ENCODE peak calls at places on chromosomes 4 and X, in ten cellular contexts. One of them, this sample, is unnamed.

GRCh38 chr4:7876096-7876993 is 63.3 kb downstream of the AFAP1 start:
- DNase-seq in HepG2: peak
- DNase-seq in prostate gland: no peak
- DNase-seq in tibial nerve: no peak
- DNase-seq in mammary epithelial cell: peak
- DNase-seq in pancreas: no peak
- DNase-seq in spleen: no peak
- DNase-seq in HFF-Myc: no peak
- DNase-seq in SK-N-SH: peak
- DNase-seq in fibroblast of lung: peak
- DNase-seq in this sample: peak

GRCh38 chr4:146029147-146029546 is 90.5 kb upstream of the ZNF827 start:
- DNase-seq in HepG2: no peak
- DNase-seq in prostate gland: no peak
- DNase-seq in tibial nerve: no peak
- DNase-seq in mammary epithelial cell: peak
- DNase-seq in pancreas: no peak
- DNase-seq in spleen: no peak
- DNase-seq in HFF-Myc: no peak
- DNase-seq in SK-N-SH: no peak
- DNase-seq in fibroblast of lung: no peak
- DNase-seq in this sample: peak

GRCh38 chr4:71814433-71814832 is 30.6 kb upstream of the GC start:
- DNase-seq in HepG2: no peak
- DNase-seq in prostate gland: no peak
- DNase-seq in tibial nerve: no peak
- DNase-seq in mammary epithelial cell: no peak
- DNase-seq in pancreas: no peak
- DNase-seq in spleen: no peak
- DNase-seq in HFF-Myc: no peak
- DNase-seq in SK-N-SH: no peak
- DNase-seq in fibroblast of lung: no peak
- DNase-seq in this sample: no peak

GRCh38 chr4:25654971-25655963 is at the start of gene SLC34A2:
- DNase-seq in HepG2: peak
- DNase-seq in prostate gland: peak
- DNase-seq in tibial nerve: no peak
- DNase-seq in mammary epithelial cell: no peak
- DNase-seq in pancreas: no peak
- DNase-seq in spleen: peak
- DNase-seq in HFF-Myc: no peak
- DNase-seq in SK-N-SH: peak
- DNase-seq in fibroblast of lung: no peak
- DNase-seq in this sample: no peak

GRCh38 chr4:141132689-141133145 is 552 bp downstream of the RNF150 start:
- DNase-seq in HepG2: no peak
- DNase-seq in prostate gland: peak
- DNase-seq in tibial nerve: no peak
- DNase-seq in mammary epithelial cell: no peak
- DNase-seq in pancreas: peak
- DNase-seq in spleen: peak
- DNase-seq in HFF-Myc: no peak
- DNase-seq in SK-N-SH: peak
- DNase-seq in fibroblast of lung: peak
- DNase-seq in this sample: no peak

GRCh38 chr4:53307819-53308773 is 57.8 kb downstream of the SCFD2 start:
- DNase-seq in HepG2: no peak
- DNase-seq in prostate gland: no peak
- DNase-seq in tibial nerve: no peak
- DNase-seq in mammary epithelial cell: no peak
- DNase-seq in pancreas: no peak
- DNase-seq in spleen: no peak
- DNase-seq in HFF-Myc: no peak
- DNase-seq in SK-N-SH: no peak
- DNase-seq in fibroblast of lung: peak
- DNase-seq in this sample: peak

GRCh38 chrX:67635424-67635823 is 91.6 kb downstream of the AR start:
- DNase-seq in HepG2: no peak
- DNase-seq in prostate gland: no peak
- DNase-seq in tibial nerve: no peak
- DNase-seq in mammary epithelial cell: no peak
- DNase-seq in pancreas: no peak
- DNase-seq in spleen: no peak
- DNase-seq in HFF-Myc: no peak
- DNase-seq in SK-N-SH: no peak
- DNase-seq in fibroblast of lung: no peak
- DNase-seq in this sample: no peak

GRCh38 chr4:81607947-81608346 is 136.2 kb upstream of the RASGEF1B start:
- DNase-seq in HepG2: no peak
- DNase-seq in prostate gland: no peak
- DNase-seq in tibial nerve: no peak
- DNase-seq in mammary epithelial cell: peak
- DNase-seq in pancreas: no peak
- DNase-seq in spleen: no peak
- DNase-seq in HFF-Myc: no peak
- DNase-seq in SK-N-SH: no peak
- DNase-seq in fibroblast of lung: no peak
- DNase-seq in this sample: peak

GRCh38 chrX:110741213-110741796 is 54.3 kb downstream of the CHRDL1 start:
- DNase-seq in HepG2: no peak
- DNase-seq in prostate gland: no peak
- DNase-seq in tibial nerve: no peak
- DNase-seq in mammary epithelial cell: peak
- DNase-seq in pancreas: no peak
- DNase-seq in spleen: no peak
- DNase-seq in HFF-Myc: no peak
- DNase-seq in SK-N-SH: no peak
- DNase-seq in fibroblast of lung: peak
- DNase-seq in this sample: peak

GRCh38 chrX:134931550-134931949 is 59.2 kb upstream of the SMIM10 start:
- DNase-seq in HepG2: peak
- DNase-seq in prostate gland: no peak
- DNase-seq in tibial nerve: no peak
- DNase-seq in mammary epithelial cell: no peak
- DNase-seq in pancreas: no peak
- DNase-seq in spleen: no peak
- DNase-seq in HFF-Myc: no peak
- DNase-seq in SK-N-SH: no peak
- DNase-seq in fibroblast of lung: no peak
- DNase-seq in this sample: no peak

GRCh38 chr4:141705747-141706377 is 69.5 kb downstream of the IL15 start:
- DNase-seq in HepG2: no peak
- DNase-seq in prostate gland: no peak
- DNase-seq in tibial nerve: no peak
- DNase-seq in mammary epithelial cell: no peak
- DNase-seq in pancreas: no peak
- DNase-seq in spleen: no peak
- DNase-seq in HFF-Myc: no peak
- DNase-seq in SK-N-SH: no peak
- DNase-seq in fibroblast of lung: peak
- DNase-seq in this sample: no peak

GRCh38 chr4:957581-958313 is 15.6 kb downstream of the DGKQ start:
- DNase-seq in HepG2: no peak
- DNase-seq in prostate gland: no peak
- DNase-seq in tibial nerve: no peak
- DNase-seq in mammary epithelial cell: no peak
- DNase-seq in pancreas: no peak
- DNase-seq in spleen: peak
- DNase-seq in HFF-Myc: no peak
- DNase-seq in SK-N-SH: peak
- DNase-seq in fibroblast of lung: no peak
- DNase-seq in this sample: no peak

GRCh38 chr4:149108626-149109025 is 666.4 kb upstream of the NR3C2 start:
- DNase-seq in HepG2: no peak
- DNase-seq in prostate gland: no peak
- DNase-seq in tibial nerve: no peak
- DNase-seq in mammary epithelial cell: no peak
- DNase-seq in pancreas: no peak
- DNase-seq in spleen: no peak
- DNase-seq in HFF-Myc: no peak
- DNase-seq in SK-N-SH: no peak
- DNase-seq in fibroblast of lung: no peak
- DNase-seq in this sample: peak

GRCh38 chrX:43845776-43846175 is 36.5 kb downstream of the MAOB start:
- DNase-seq in HepG2: peak
- DNase-seq in prostate gland: no peak
- DNase-seq in tibial nerve: no peak
- DNase-seq in mammary epithelial cell: no peak
- DNase-seq in pancreas: no peak
- DNase-seq in spleen: no peak
- DNase-seq in HFF-Myc: no peak
- DNase-seq in SK-N-SH: no peak
- DNase-seq in fibroblast of lung: no peak
- DNase-seq in this sample: no peak

GRCh38 chr4:128658214-128658621 is 151.3 kb upstream of the JADE1 start:
- DNase-seq in HepG2: no peak
- DNase-seq in prostate gland: no peak
- DNase-seq in tibial nerve: no peak
- DNase-seq in mammary epithelial cell: no peak
- DNase-seq in pancreas: no peak
- DNase-seq in spleen: no peak
- DNase-seq in HFF-Myc: no peak
- DNase-seq in SK-N-SH: no peak
- DNase-seq in fibroblast of lung: peak
- DNase-seq in this sample: peak

GRCh38 chrX:39477438-39478120 is 620.2 kb downstream of the BCOR start:
- DNase-seq in HepG2: no peak
- DNase-seq in prostate gland: no peak
- DNase-seq in tibial nerve: no peak
- DNase-seq in mammary epithelial cell: no peak
- DNase-seq in pancreas: peak
- DNase-seq in spleen: no peak
- DNase-seq in HFF-Myc: no peak
- DNase-seq in SK-N-SH: no peak
- DNase-seq in fibroblast of lung: peak
- DNase-seq in this sample: no peak
- TF ChIP-seq CTCF in HepG2: peak
- TF ChIP-seq CTCF in prostate gland: no peak
- TF ChIP-seq CTCF in tibial nerve: no peak
- TF ChIP-seq CTCF in mammary epithelial cell: no peak
- TF ChIP-seq CTCF in pancreas: no peak
- TF ChIP-seq CTCF in spleen: no peak
- TF ChIP-seq CTCF in HFF-Myc: peak
- TF ChIP-seq CTCF in SK-N-SH: no peak
- TF ChIP-seq CTCF in fibroblast of lung: no peak
- TF ChIP-seq CTCF in this sample: no peak

GRCh38 chr4:154722262-154722661 is 21.5 kb upstream of the LRAT start:
- DNase-seq in HepG2: no peak
- DNase-seq in prostate gland: no peak
- DNase-seq in tibial nerve: no peak
- DNase-seq in mammary epithelial cell: peak
- DNase-seq in pancreas: no peak
- DNase-seq in spleen: no peak
- DNase-seq in HFF-Myc: no peak
- DNase-seq in SK-N-SH: no peak
- DNase-seq in fibroblast of lung: no peak
- DNase-seq in this sample: no peak

GRCh38 chr4:154714339-154715040 is 29.3 kb upstream of the LRAT start:
- DNase-seq in HepG2: no peak
- DNase-seq in prostate gland: no peak
- DNase-seq in tibial nerve: no peak
- DNase-seq in mammary epithelial cell: peak
- DNase-seq in pancreas: no peak
- DNase-seq in spleen: no peak
- DNase-seq in HFF-Myc: no peak
- DNase-seq in SK-N-SH: no peak
- DNase-seq in fibroblast of lung: peak
- DNase-seq in this sample: peak

GRCh38 chr4:154720123-154720522 is 23.7 kb upstream of the LRAT start:
- DNase-seq in HepG2: no peak
- DNase-seq in prostate gland: no peak
- DNase-seq in tibial nerve: no peak
- DNase-seq in mammary epithelial cell: peak
- DNase-seq in pancreas: no peak
- DNase-seq in spleen: no peak
- DNase-seq in HFF-Myc: no peak
- DNase-seq in SK-N-SH: no peak
- DNase-seq in fibroblast of lung: no peak
- DNase-seq in this sample: peak

GRCh38 chr4:154720618-154721267 is 23.1 kb upstream of the LRAT start:
- DNase-seq in HepG2: no peak
- DNase-seq in prostate gland: no peak
- DNase-seq in tibial nerve: no peak
- DNase-seq in mammary epithelial cell: peak
- DNase-seq in pancreas: no peak
- DNase-seq in spleen: no peak
- DNase-seq in HFF-Myc: no peak
- DNase-seq in SK-N-SH: no peak
- DNase-seq in fibroblast of lung: no peak
- DNase-seq in this sample: no peak

DNA sequence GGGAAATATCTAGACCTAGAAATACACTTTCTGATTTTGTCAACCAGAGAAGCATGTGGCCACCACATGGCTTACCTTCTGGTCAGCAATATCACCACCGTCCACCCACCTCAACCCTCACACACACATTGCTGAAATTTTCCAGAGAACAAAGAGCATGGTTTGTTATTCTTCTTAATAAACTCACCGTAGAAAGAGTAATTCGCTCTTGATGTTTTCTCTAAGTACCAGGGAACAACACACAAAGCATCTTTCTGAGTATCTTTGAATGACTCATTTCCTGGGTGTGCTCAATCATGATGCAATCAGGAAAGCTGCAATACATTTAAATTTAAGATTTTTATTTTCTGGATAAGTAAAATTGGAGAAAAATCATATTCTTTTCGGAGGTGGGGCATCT is 24.7 kb upstream of the LRAT start:
- DNase-seq in HepG2: no peak
- DNase-seq in prostate gland: no peak
- DNase-seq in tibial nerve: no peak
- DNase-seq in mammary epithelial cell: peak
- DNase-seq in pancreas: no peak
- DNase-seq in spleen: no peak
- DNase-seq in HFF-Myc: peak
- DNase-seq in SK-N-SH: no peak
- DNase-seq in fibroblast of lung: peak
- DNase-seq in this sample: peak
- H3K4me3 ChIP-seq in HepG2: no peak
- H3K4me3 ChIP-seq in prostate gland: no peak
- H3K4me3 ChIP-seq in tibial nerve: no peak
- H3K4me3 ChIP-seq in mammary epithelial cell: peak
- H3K4me3 ChIP-seq in pancreas: no peak
- H3K4me3 ChIP-seq in spleen: no peak
- H3K4me3 ChIP-seq in HFF-Myc: no peak
- H3K4me3 ChIP-seq in SK-N-SH: no peak
- H3K4me3 ChIP-seq in fibroblast of lung: no peak
- H3K4me3 ChIP-seq in this sample: no peak

GRCh38 chrX:133249659-133250058 is 31.5 kb upstream of the TFDP3 start:
- DNase-seq in HepG2: no peak
- DNase-seq in prostate gland: no peak
- DNase-seq in tibial nerve: no peak
- DNase-seq in mammary epithelial cell: no peak
- DNase-seq in pancreas: no peak
- DNase-seq in spleen: no peak
- DNase-seq in HFF-Myc: no peak
- DNase-seq in SK-N-SH: peak
- DNase-seq in fibroblast of lung: peak
- DNase-seq in this sample: peak
- TF ChIP-seq CTCF in HepG2: no peak
- TF ChIP-seq CTCF in prostate gland: no peak
- TF ChIP-seq CTCF in tibial nerve: no peak
- TF ChIP-seq CTCF in mammary epithelial cell: no peak
- TF ChIP-seq CTCF in pancreas: no peak
- TF ChIP-seq CTCF in spleen: no peak
- TF ChIP-seq CTCF in HFF-Myc: no peak
- TF ChIP-seq CTCF in SK-N-SH: no peak
- TF ChIP-seq CTCF in fibroblast of lung: no peak
- TF ChIP-seq CTCF in this sample: peak

GRCh38 chrX:153885208-153885787 is 675 bp downstream of the L1CAM start:
- DNase-seq in HepG2: no peak
- DNase-seq in prostate gland: no peak
- DNase-seq in tibial nerve: no peak
- DNase-seq in mammary epithelial cell: no peak
- DNase-seq in pancreas: no peak
- DNase-seq in spleen: no peak
- DNase-seq in HFF-Myc: no peak
- DNase-seq in SK-N-SH: no peak
- DNase-seq in fibroblast of lung: no peak
- DNase-seq in this sample: no peak
- H3K4me3 ChIP-seq in HepG2: no peak
- H3K4me3 ChIP-seq in prostate gland: no peak
- H3K4me3 ChIP-seq in tibial nerve: peak
- H3K4me3 ChIP-seq in mammary epithelial cell: peak
- H3K4me3 ChIP-seq in pancreas: no peak
- H3K4me3 ChIP-seq in spleen: no peak
- H3K4me3 ChIP-seq in HFF-Myc: no peak
- H3K4me3 ChIP-seq in SK-N-SH: peak
- H3K4me3 ChIP-seq in fibroblast of lung: no peak
- H3K4me3 ChIP-seq in this sample: no peak